ENCODE peak calls at places on chromosomes 3 and 15, in eight cellular contexts. W is NCI-H2081, U is hypothalamus, R is T follicular helper cell, E is left cardiac atrium, A is GM23248, H is occipital lobe, M is amniotic stem cell. Z is an unnamed sample.
A peak's percentile ranks its signal among the peaks of the same experiment; 100 is the strongest.

GRCh38 chr3:170768334-170768801 is 101.6 kb downstream of the RPL22L1 start:
- DNase-seq in W (no peak), U (no peak), R (no peak), E (no peak), A (peak; percentile 58), H (peak; percentile 10), M (no peak), Z (peak; percentile 70)

GRCh38 chr15:85141601-85142185 is 160.0 kb downstream of the PDE8A start:
- DNase-seq in W (no peak), U (no peak), R (no peak), E (no peak), A (no peak), H (no peak), M (no peak), Z (no peak)

GRCh38 chr3:58973796-58974195 is 76.0 kb downstream of the CFAP20DC start:
- DNase-seq in W (no peak), U (no peak), R (no peak), E (no peak), A (no peak), H (no peak), M (no peak), Z (no peak)

GRCh38 chr3:169026543-169027181 is 636.9 kb downstream of the MECOM start:
- DNase-seq in W (peak; percentile 4), U (no peak), R (no peak), E (no peak), A (peak; percentile 91), H (no peak), M (peak; percentile 23), Z (peak; percentile 81)

GRCh38 chr3:15120986-15121385 is 22.0 kb upstream of the RBSN start:
- DNase-seq in W (peak; percentile 21), U (no peak), R (no peak), E (no peak), A (no peak), H (no peak), M (no peak), Z (peak; percentile 67)

GRCh38 chr3:186315581-186316354 is 46.3 kb downstream of the DGKG start:
- DNase-seq in W (no peak), U (no peak), R (no peak), E (no peak), A (peak; percentile 31), H (no peak), M (no peak), Z (peak; percentile 42)

GRCh38 chr3:98039322-98040024 is 4.4 kb upstream of the GABRR3 start:
- DNase-seq in W (peak; percentile 86), U (peak; percentile 13), R (peak; percentile 69), E (peak; percentile 57), A (peak; percentile 83), H (peak; percentile 61), M (peak; percentile 59), Z (peak; percentile 0)

GRCh38 chr3:31008986-31009385 is 114.5 kb upstream of the GADL1 start:
- DNase-seq in W (no peak), U (no peak), R (no peak), E (no peak), A (peak; percentile 51), H (no peak), M (no peak), Z (no peak)

GRCh38 chr15:62142736-62143135 is 22.3 kb downstream of the C2CD4B start:
- DNase-seq in W (no peak), U (no peak), R (no peak), E (no peak), A (no peak), H (no peak), M (no peak), Z (no peak)

GRCh38 chr15:74137544-74137920 is 7.1 kb downstream of the ISLR2 start:
- DNase-seq in W (no peak), U (no peak), R (no peak), E (no peak), A (no peak), H (no peak), M (no peak), Z (no peak)